ENCODE peak calls at places on chromosomes 5 and 9, in six cellular contexts. One of them, this sample, is unnamed.

GRCh38 chr5:96124589-96124988 is 162.9 kb upstream of the ELL2 start:
- DNase-seq in bronchial epithelial cell: peak
- DNase-seq in CD4-positive, alpha-beta T cell: no peak
- DNase-seq in dorsolateral prefrontal cortex: no peak
- DNase-seq in left ventricle myocardium inferior: no peak
- DNase-seq in HFF-Myc: no peak
- DNase-seq in this sample: no peak

GRCh38 chr5:109585012-109585599 is 104.6 kb upstream of the MAN2A1 start:
- DNase-seq in dorsolateral prefrontal cortex: no peak
- DNase-seq in HFF-Myc: no peak
- DNase-seq in bronchial epithelial cell: peak
- DNase-seq in left ventricle myocardium inferior: no peak
- DNase-seq in CD4-positive, alpha-beta T cell: no peak
- DNase-seq in this sample: no peak

GRCh38 chr5:162593881-162594280 is 526.3 kb downstream of the GABRG2 start:
- DNase-seq in bronchial epithelial cell: peak
- DNase-seq in left ventricle myocardium inferior: no peak
- DNase-seq in CD4-positive, alpha-beta T cell: no peak
- DNase-seq in dorsolateral prefrontal cortex: no peak
- DNase-seq in HFF-Myc: no peak
- DNase-seq in this sample: no peak

GRCh38 chr5:14165375-14166091 is 22.4 kb downstream of the TRIO start:
- DNase-seq in dorsolateral prefrontal cortex: no peak
- DNase-seq in CD4-positive, alpha-beta T cell: no peak
- DNase-seq in HFF-Myc: no peak
- DNase-seq in left ventricle myocardium inferior: no peak
- DNase-seq in bronchial epithelial cell: peak
- DNase-seq in this sample: no peak

GRCh38 chr5:72525816-72526215 is 18.6 kb upstream of the ZNF366 start:
- DNase-seq in bronchial epithelial cell: peak
- DNase-seq in CD4-positive, alpha-beta T cell: no peak
- DNase-seq in dorsolateral prefrontal cortex: no peak
- DNase-seq in left ventricle myocardium inferior: no peak
- DNase-seq in HFF-Myc: no peak
- DNase-seq in this sample: no peak

GRCh38 chr5:93503598-93504067 is 77.4 kb downstream of the NR2F1-AS1 start:
- DNase-seq in left ventricle myocardium inferior: no peak
- DNase-seq in bronchial epithelial cell: peak
- DNase-seq in dorsolateral prefrontal cortex: no peak
- DNase-seq in HFF-Myc: peak
- DNase-seq in CD4-positive, alpha-beta T cell: no peak
- DNase-seq in this sample: no peak

GRCh38 chr5:1111727-1112289 is at the start of gene SLC12A7:
- DNase-seq in left ventricle myocardium inferior: peak
- DNase-seq in dorsolateral prefrontal cortex: no peak
- DNase-seq in HFF-Myc: no peak
- DNase-seq in bronchial epithelial cell: no peak
- DNase-seq in CD4-positive, alpha-beta T cell: peak
- DNase-seq in this sample: peak

GRCh38 chr5:42985129-42986037 is 54.7 kb downstream of the ANXA2R start:
- DNase-seq in left ventricle myocardium inferior: no peak
- DNase-seq in CD4-positive, alpha-beta T cell: no peak
- DNase-seq in dorsolateral prefrontal cortex: no peak
- DNase-seq in bronchial epithelial cell: peak
- DNase-seq in HFF-Myc: no peak
- DNase-seq in this sample: no peak

GRCh38 chr9:86660146-86660545 is 287.2 kb downstream of the GAS1 start:
- DNase-seq in left ventricle myocardium inferior: no peak
- DNase-seq in HFF-Myc: no peak
- DNase-seq in dorsolateral prefrontal cortex: no peak
- DNase-seq in CD4-positive, alpha-beta T cell: no peak
- DNase-seq in bronchial epithelial cell: no peak
- DNase-seq in this sample: no peak

DNA sequence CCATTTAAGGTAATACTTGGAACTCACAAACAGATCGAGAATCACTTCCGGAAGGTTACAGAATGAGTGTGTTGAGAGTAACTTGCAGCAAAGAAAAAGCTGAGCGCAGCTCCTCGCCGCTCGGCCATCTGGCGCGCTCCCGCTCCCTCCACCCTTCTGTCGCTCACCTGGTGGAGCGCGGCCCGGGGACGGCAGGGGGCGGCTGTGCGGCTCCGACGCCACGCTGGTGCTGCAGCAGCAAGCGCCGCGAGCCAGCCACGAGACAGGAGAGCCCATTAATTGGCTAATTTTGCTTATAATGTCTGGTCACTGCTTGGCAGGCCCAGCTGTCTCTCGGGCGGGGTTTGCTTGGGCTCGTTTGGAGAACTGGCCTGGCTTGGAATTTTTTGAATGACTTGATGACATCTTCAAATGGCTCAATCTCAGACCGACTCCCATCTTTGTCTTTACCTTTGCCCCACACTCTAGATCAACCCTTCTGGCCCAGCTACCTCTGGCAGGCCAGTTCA is 601.8 kb downstream of the CCDC171 start:
- DNase-seq in dorsolateral prefrontal cortex: no peak
- DNase-seq in bronchial epithelial cell: peak
- DNase-seq in left ventricle myocardium inferior: peak
- DNase-seq in CD4-positive, alpha-beta T cell: no peak
- DNase-seq in HFF-Myc: no peak
- DNase-seq in this sample: no peak
- TF ChIP-seq CTCF in dorsolateral prefrontal cortex: no peak
- TF ChIP-seq CTCF in bronchial epithelial cell: peak
- TF ChIP-seq CTCF in left ventricle myocardium inferior: peak
- TF ChIP-seq CTCF in CD4-positive, alpha-beta T cell: no peak
- TF ChIP-seq CTCF in HFF-Myc: no peak
- TF ChIP-seq CTCF in this sample: no peak

GRCh38 chr9:35733109-35733541 is 659 bp downstream of the CREB3 start:
- DNase-seq in CD4-positive, alpha-beta T cell: no peak
- DNase-seq in left ventricle myocardium inferior: no peak
- DNase-seq in HFF-Myc: no peak
- DNase-seq in dorsolateral prefrontal cortex: no peak
- DNase-seq in bronchial epithelial cell: peak
- DNase-seq in this sample: no peak

GRCh38 chr9:35730486-35730854 is 1.5 kb downstream of the TLN1 start:
- DNase-seq in left ventricle myocardium inferior: no peak
- DNase-seq in CD4-positive, alpha-beta T cell: no peak
- DNase-seq in dorsolateral prefrontal cortex: no peak
- DNase-seq in HFF-Myc: no peak
- DNase-seq in bronchial epithelial cell: no peak
- DNase-seq in this sample: no peak

GRCh38 chr9:35731415-35732184 is 395 bp downstream of the TLN1 start:
- DNase-seq in HFF-Myc: no peak
- DNase-seq in dorsolateral prefrontal cortex: no peak
- DNase-seq in left ventricle myocardium inferior: no peak
- DNase-seq in bronchial epithelial cell: peak
- DNase-seq in CD4-positive, alpha-beta T cell: no peak
- DNase-seq in this sample: no peak

GRCh38 chr9:35734096-35734495 is 1.6 kb downstream of the CREB3 start:
- DNase-seq in bronchial epithelial cell: no peak
- DNase-seq in CD4-positive, alpha-beta T cell: no peak
- DNase-seq in left ventricle myocardium inferior: no peak
- DNase-seq in dorsolateral prefrontal cortex: no peak
- DNase-seq in HFF-Myc: no peak
- DNase-seq in this sample: no peak

GRCh38 chr9:35732185-35733108 is at the start of the genes CREB3 and TLN1:
- DNase-seq in bronchial epithelial cell: peak
- DNase-seq in dorsolateral prefrontal cortex: peak
- DNase-seq in CD4-positive, alpha-beta T cell: peak
- DNase-seq in HFF-Myc: peak
- DNase-seq in left ventricle myocardium inferior: peak
- DNase-seq in this sample: peak
- TF ChIP-seq CTCF in bronchial epithelial cell: peak
- TF ChIP-seq CTCF in dorsolateral prefrontal cortex: peak
- TF ChIP-seq CTCF in CD4-positive, alpha-beta T cell: no peak
- TF ChIP-seq CTCF in HFF-Myc: no peak
- TF ChIP-seq CTCF in left ventricle myocardium inferior: no peak
- TF ChIP-seq CTCF in this sample: no peak

DNA sequence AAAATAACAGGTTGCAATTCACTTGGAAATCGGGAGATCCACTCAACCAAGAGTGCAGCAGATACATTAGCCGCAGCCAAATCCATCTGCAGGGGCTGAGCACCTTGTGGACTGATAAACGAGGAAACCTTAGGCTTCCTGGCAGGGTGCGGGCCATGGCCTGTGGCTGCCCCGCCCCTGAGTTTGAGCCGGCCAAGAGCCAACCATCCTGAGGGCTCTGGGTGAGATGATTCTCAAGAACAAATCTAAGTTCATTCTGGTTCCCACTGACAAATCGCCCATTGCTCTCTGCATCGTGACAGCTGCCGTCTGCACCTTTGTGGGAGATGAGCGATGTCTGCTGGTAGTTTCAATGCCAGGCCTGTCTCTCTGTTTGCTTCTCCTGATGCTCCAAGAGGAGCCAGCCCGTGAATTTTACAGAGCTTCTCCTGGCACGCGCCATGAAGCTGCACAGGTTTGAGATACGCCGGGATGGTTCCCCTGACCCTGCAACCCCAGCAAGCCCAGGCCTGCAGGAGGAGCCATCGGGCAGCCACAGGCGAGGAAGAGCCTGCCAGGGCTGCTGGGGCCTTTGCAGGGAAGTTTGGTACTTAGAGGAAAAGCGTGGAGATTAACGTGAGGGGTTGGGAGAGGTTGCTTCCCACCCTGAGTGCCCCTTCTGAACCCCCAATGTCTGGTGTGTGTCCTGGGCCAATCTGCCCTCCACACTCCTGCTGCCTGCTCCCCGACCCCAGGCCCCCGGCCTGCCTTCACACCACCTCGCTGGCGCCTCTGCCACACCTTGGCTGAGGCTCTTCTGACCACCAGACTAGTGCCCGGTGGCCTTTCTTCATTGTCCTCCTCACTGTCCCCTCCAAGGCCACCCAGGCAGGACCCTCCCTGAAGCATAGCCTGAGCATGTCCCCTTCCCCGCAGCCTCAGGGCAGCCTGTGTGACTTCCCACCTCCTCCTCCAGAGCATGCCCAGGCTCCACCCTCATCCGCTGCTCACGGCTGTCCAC is 154.2 kb downstream of the OLFM1 start:
- DNase-seq in HFF-Myc: no peak
- DNase-seq in left ventricle myocardium inferior: no peak
- DNase-seq in bronchial epithelial cell: no peak
- DNase-seq in dorsolateral prefrontal cortex: no peak
- DNase-seq in CD4-positive, alpha-beta T cell: no peak
- DNase-seq in this sample: no peak
- TF ChIP-seq CTCF in HFF-Myc: no peak
- TF ChIP-seq CTCF in left ventricle myocardium inferior: no peak
- TF ChIP-seq CTCF in bronchial epithelial cell: no peak
- TF ChIP-seq CTCF in dorsolateral prefrontal cortex: no peak
- TF ChIP-seq CTCF in CD4-positive, alpha-beta T cell: no peak
- TF ChIP-seq CTCF in this sample: no peak

DNA sequence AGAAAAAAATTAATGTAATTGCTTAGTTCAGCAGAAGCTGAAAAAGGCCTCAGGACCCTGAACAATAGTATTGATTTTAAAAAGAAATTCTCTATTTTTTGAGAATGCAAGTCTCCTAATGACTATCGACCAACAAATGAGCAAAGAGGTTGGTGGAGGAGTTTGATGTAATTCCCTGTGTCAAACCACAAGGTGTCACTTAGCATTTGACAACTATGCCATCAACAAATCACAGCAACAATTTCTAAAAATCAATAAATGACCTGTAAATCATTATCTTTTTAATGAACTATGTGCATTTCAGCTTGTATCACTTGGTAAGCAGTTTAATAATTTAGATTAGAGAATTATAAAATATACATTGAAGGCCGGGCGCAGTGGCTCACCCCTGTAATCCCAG is 133.7 kb downstream of the PRELID2 start:
- DNase-seq in HFF-Myc: no peak
- DNase-seq in left ventricle myocardium inferior: no peak
- DNase-seq in CD4-positive, alpha-beta T cell: no peak
- DNase-seq in dorsolateral prefrontal cortex: no peak
- DNase-seq in bronchial epithelial cell: no peak
- DNase-seq in this sample: no peak
- TF ChIP-seq CTCF in HFF-Myc: no peak
- TF ChIP-seq CTCF in left ventricle myocardium inferior: no peak
- TF ChIP-seq CTCF in CD4-positive, alpha-beta T cell: no peak
- TF ChIP-seq CTCF in dorsolateral prefrontal cortex: no peak
- TF ChIP-seq CTCF in bronchial epithelial cell: no peak
- TF ChIP-seq CTCF in this sample: no peak

GRCh38 chr9:89319015-89319905 is 960 bp downstream of the SECISBP2 start:
- DNase-seq in HFF-Myc: no peak
- DNase-seq in CD4-positive, alpha-beta T cell: no peak
- DNase-seq in bronchial epithelial cell: no peak
- DNase-seq in left ventricle myocardium inferior: no peak
- DNase-seq in dorsolateral prefrontal cortex: no peak
- DNase-seq in this sample: no peak
- TF ChIP-seq CTCF in HFF-Myc: no peak
- TF ChIP-seq CTCF in CD4-positive, alpha-beta T cell: peak
- TF ChIP-seq CTCF in bronchial epithelial cell: no peak
- TF ChIP-seq CTCF in left ventricle myocardium inferior: no peak
- TF ChIP-seq CTCF in dorsolateral prefrontal cortex: no peak
- TF ChIP-seq CTCF in this sample: no peak

GRCh38 chr5:132490484-132491367 is at the start of gene IRF1:
- DNase-seq in left ventricle myocardium inferior: peak
- DNase-seq in CD4-positive, alpha-beta T cell: peak
- DNase-seq in dorsolateral prefrontal cortex: peak
- DNase-seq in bronchial epithelial cell: peak
- DNase-seq in HFF-Myc: no peak
- DNase-seq in this sample: peak
- TF ChIP-seq CTCF in left ventricle myocardium inferior: peak
- TF ChIP-seq CTCF in CD4-positive, alpha-beta T cell: no peak
- TF ChIP-seq CTCF in dorsolateral prefrontal cortex: peak
- TF ChIP-seq CTCF in bronchial epithelial cell: peak
- TF ChIP-seq CTCF in HFF-Myc: no peak
- TF ChIP-seq CTCF in this sample: no peak

GRCh38 chr9:27548055-27548741 is 18.6 kb upstream of the MOB3B start:
- DNase-seq in HFF-Myc: no peak
- DNase-seq in CD4-positive, alpha-beta T cell: no peak
- DNase-seq in left ventricle myocardium inferior: no peak
- DNase-seq in dorsolateral prefrontal cortex: no peak
- DNase-seq in bronchial epithelial cell: peak
- DNase-seq in this sample: no peak
- TF ChIP-seq CTCF in HFF-Myc: peak
- TF ChIP-seq CTCF in CD4-positive, alpha-beta T cell: peak
- TF ChIP-seq CTCF in left ventricle myocardium inferior: peak
- TF ChIP-seq CTCF in dorsolateral prefrontal cortex: peak
- TF ChIP-seq CTCF in bronchial epithelial cell: peak
- TF ChIP-seq CTCF in this sample: no peak

DNA sequence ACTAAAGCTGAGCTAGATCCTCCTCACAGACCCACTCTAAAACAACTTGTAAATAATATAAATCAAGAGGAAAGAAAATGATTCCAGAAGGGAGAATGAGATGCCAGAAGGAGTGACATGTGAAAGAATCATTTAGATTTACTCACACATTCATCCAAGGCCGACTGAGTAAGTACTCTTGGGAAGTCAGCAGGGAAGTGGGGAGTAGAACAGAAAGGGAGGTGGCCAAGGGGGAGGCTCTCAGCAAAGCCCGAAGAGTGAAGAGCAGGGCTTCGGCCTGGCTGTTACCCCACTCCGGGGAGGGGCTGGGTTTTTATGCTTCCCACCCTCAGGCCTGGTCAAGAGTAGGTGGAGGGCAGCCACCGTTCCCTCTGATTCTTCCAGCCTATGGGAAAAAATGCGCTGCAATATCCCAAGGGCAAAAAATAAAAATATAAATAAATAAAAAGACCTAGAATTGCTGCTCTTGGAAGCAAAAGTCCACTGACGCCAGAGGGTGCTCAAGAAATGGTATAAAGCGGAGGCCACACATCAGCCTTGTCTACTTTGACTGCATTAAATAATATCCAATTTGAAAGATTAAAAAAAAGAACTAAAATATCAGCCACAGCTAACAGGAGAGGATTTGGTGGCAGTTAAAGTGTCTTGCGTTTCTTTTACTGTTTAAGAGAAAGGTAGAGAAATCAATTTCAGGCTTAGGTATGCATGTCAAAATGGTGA is 110.2 kb upstream of the COL5A1 start:
- DNase-seq in left ventricle myocardium inferior: no peak
- DNase-seq in CD4-positive, alpha-beta T cell: no peak
- DNase-seq in dorsolateral prefrontal cortex: no peak
- DNase-seq in bronchial epithelial cell: no peak
- DNase-seq in HFF-Myc: no peak
- DNase-seq in this sample: no peak
- TF ChIP-seq CTCF in left ventricle myocardium inferior: no peak
- TF ChIP-seq CTCF in CD4-positive, alpha-beta T cell: no peak
- TF ChIP-seq CTCF in dorsolateral prefrontal cortex: no peak
- TF ChIP-seq CTCF in bronchial epithelial cell: no peak
- TF ChIP-seq CTCF in HFF-Myc: no peak
- TF ChIP-seq CTCF in this sample: no peak

This sample was measured in activated B cell treated with CpG ODN at 0.5 μM for 24 hours.